ENCODE peak calls at places on chromosome 16, in six cellular contexts. Y is tibial artery, Z is BJ, B is bronchial epithelial cell, G is epithelial cell of esophagus, N is breast epithelium. X is an unnamed sample.

GRCh38 chr16:1613728-1614225 is 1.6 kb downstream of the CRAMP1 start:
- DNase-seq in N (no peak), Y (no peak), Z (no peak), G (peak), B (no peak), X (no peak)

GRCh38 chr16:12646490-12647274 is 157.0 kb downstream of the CPPED1 start:
- DNase-seq in Y (peak), G (no peak), Z (peak), B (no peak), N (no peak), X (no peak)

GRCh38 chr16:26158142-26158759 is 466.5 kb downstream of the HS3ST4 start:
- DNase-seq in G (no peak), N (no peak), Y (no peak), Z (no peak), B (no peak), X (no peak)

GRCh38 chr16:46743232-46743719 is 4.9 kb downstream of the MYLK3 start:
- DNase-seq in N (no peak), Z (no peak), G (peak), B (peak), Y (peak), X (no peak)

GRCh38 chr16:85679870-85680269 is 8.9 kb downstream of the GINS2 start:
- DNase-seq in N (no peak), Y (no peak), B (no peak), Z (no peak), G (no peak), X (no peak)

GRCh38 chr16:12681653-12682052 is 122.0 kb downstream of the CPPED1 start:
- DNase-seq in Z (no peak), B (no peak), G (no peak), Y (no peak), N (no peak), X (no peak)

GRCh38 chr16:23435500-23435899 is 17.5 kb downstream of the COG7 start:
- DNase-seq in Z (no peak), B (peak), Y (peak), G (peak), N (no peak), X (no peak)

GRCh38 chr16:2498531-2499253 is 15.1 kb upstream of the ATP6V0C start:
- DNase-seq in B (peak), Y (no peak), G (peak), Z (no peak), N (peak), X (no peak)

GRCh38 chr16:49717693-49718092 is 138.2 kb downstream of the ZNF423 start:
- DNase-seq in G (no peak), B (no peak), Y (no peak), N (no peak), Z (no peak), X (no peak)

GRCh38 chr16:4347765-4348509 is 3.2 kb downstream of the PAM16 start:
- DNase-seq in Z (no peak), Y (no peak), B (no peak), G (no peak), N (no peak), X (no peak)

GRCh38 chr16:84823484-84823883 is 3.7 kb downstream of the CRISPLD2 start:
- DNase-seq in Y (peak), Z (no peak), N (no peak), B (no peak), G (no peak), X (no peak)

GRCh38 chr16:86432691-86433090 is 77.6 kb upstream of the FOXF1 start:
- DNase-seq in G (no peak), N (no peak), Z (no peak), B (no peak), Y (no peak), X (no peak)

GRCh38 chr16:17747357-17747756 is 276.6 kb upstream of the XYLT1 start:
- DNase-seq in Y (no peak), G (no peak), N (no peak), Z (no peak), B (no peak), X (no peak)

GRCh38 chr16:54931041-54931756 is 534 bp downstream of the IRX5 start:
- DNase-seq in B (no peak), G (peak), N (no peak), Y (no peak), Z (no peak), X (no peak)

GRCh38 chr16:14013571-14014283 is 57.4 kb upstream of the MRTFB start:
- DNase-seq in N (no peak), Z (peak), Y (peak), G (peak), B (peak), X (peak)

GRCh38 chr16:456891-457483 is 31.5 kb downstream of the RAB11FIP3 start:
- DNase-seq in B (peak), Z (no peak), N (no peak), Y (peak), G (peak), X (no peak)

GRCh38 chr16:85069171-85069570 is 41.6 kb downstream of the KIAA0513 start:
- DNase-seq in Y (no peak), N (no peak), Z (no peak), G (no peak), B (no peak), X (no peak)

GRCh38 chr16:88348377-88349152 is 34.2 kb upstream of the ZNF469 start:
- DNase-seq in Z (no peak), G (no peak), B (no peak), N (no peak), Y (no peak), X (no peak)
- TF ChIP-seq CTCF in Z (no peak), G (no peak), B (no peak), N (no peak), Y (no peak), X (no peak)

DNA sequence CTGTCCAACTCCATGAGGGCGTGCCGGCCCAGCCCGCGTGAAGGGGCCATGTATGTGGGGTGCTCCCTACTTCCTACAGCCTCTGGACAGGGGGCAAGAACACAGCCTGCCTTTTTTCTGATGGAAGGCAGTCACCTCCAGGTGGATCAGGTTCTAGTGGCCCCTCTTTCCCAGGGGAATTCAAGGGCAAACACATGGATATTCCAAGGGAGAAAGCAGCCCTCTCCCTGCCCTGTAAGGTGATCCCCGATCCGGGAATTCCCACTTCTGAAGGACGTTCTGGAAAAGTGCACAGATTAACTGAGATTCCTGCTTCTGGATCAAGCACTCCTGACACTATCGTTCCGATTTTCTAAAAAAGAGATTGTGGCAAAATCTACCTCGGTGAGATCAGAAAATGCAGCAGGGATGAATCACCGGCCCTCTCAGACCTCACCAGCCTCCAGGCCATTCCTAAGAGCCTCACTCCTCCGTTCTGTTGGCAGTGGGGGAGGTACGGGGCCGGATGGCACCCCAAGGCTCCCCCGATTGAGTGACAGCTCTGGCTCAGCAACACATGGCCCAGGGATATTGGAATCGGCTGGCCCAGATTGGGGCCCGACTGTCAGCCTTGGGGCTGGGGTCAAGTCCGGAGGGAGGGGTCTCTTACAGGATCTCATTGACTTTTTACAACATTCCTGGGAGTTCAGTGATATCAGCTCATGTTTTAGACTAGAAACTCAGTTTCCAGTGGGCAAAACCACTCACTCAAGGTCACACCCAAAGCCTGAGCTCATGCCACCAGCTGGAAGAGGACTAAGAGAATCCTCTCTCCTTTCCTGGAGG is 12.3 kb downstream of the STX1B start:
- DNase-seq in Z (peak), Y (no peak), N (no peak), G (peak), B (peak), X (peak)
- H3K4me3 ChIP-seq in Z (peak), Y (peak), N (no peak), G (peak), B (peak), X (peak)

GRCh38 chr16:77603656-77604055 is 118.7 kb upstream of the NUDT7 start:
- DNase-seq in Z (no peak), B (no peak), N (no peak), G (no peak), Y (no peak), X (no peak)

GRCh38 chr16:77596243-77596642 is 126.1 kb upstream of the NUDT7 start:
- DNase-seq in N (no peak), Z (no peak), B (peak), Y (no peak), G (peak), X (no peak)

GRCh38 chr16:77594798-77595625 is 127.3 kb upstream of the NUDT7 start:
- DNase-seq in B (no peak), Z (no peak), Y (no peak), N (no peak), G (no peak), X (no peak)

GRCh38 chr16:77600555-77600954 is 121.8 kb upstream of the NUDT7 start:
- DNase-seq in G (no peak), Z (no peak), B (no peak), Y (no peak), N (no peak), X (no peak)

GRCh38 chr16:77599793-77600415 is 122.4 kb upstream of the NUDT7 start:
- DNase-seq in Y (no peak), Z (no peak), G (peak), B (peak), N (no peak), X (no peak)
- TF ChIP-seq CTCF in Y (peak), Z (peak), G (peak), B (peak), N (no peak), X (peak)

DNA sequence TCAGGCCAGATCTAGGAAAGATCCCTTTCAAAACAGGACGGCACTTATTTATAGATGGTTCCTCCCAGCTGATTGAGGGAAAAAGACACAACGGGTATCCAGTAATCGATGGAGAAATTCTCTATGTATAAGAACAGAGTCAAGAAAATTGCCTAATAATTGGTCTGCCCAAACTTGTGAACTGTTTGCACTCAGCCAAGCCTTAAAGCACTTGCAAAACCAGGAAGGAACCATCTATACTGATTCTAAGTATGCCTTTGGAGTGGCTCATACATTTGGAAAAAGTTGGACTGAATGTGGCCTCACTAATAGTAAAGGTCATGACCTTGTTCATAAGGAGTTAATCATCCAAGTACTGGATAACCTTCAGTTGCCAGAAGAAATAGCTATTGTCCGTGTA is 5.9 kb downstream of the HPR start:
- DNase-seq in Z (no peak), Y (no peak), G (peak), B (peak), N (no peak), X (no peak)
- H3K4me3 ChIP-seq in Z (no peak), Y (no peak), G (no peak), B (no peak), N (no peak), X (no peak)

DNA sequence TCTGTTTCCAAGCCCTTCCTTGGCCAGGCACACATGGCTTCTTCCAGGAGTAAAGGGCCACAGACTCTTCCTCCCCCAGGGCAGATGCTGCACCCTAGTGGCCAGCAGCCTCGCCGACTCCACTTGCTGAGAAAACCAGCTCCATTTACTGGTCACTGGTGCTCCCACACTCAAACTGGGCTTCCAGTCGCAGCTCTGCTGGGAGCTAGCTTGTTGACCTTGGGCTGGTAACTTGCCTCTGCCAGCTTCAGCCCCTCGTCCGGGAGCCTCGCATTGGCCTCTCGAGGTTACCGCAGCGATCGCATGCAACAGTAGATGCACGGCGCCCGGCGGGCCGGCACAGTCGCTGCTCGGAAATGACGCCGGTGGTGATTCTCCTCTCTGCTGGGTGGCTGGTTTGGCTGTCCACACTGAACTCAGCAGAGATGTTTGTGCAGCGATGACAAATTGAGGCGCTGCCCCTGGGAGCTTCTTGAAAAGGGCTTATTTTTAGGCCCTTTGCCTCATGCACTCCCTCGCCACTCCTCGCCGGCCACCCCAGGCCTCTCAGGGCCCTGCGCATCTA is 81.7 kb upstream of the PLCG2 start:
- DNase-seq in Z (no peak), Y (no peak), B (peak), N (peak), G (peak), X (no peak)
- TF ChIP-seq CTCF in Z (peak), Y (peak), B (peak), N (no peak), G (peak), X (peak)

GRCh38 chr16:79593754-79594153 is 6.8 kb downstream of the MAF start:
- DNase-seq in Y (no peak), G (no peak), Z (no peak), N (no peak), B (no peak), X (no peak)
- H3K4me3 ChIP-seq in Y (no peak), G (no peak), Z (no peak), N (no peak), B (no peak), X (no peak)

GRCh38 chr16:20803192-20803560 is 3.1 kb downstream of the ERI2 start:
- DNase-seq in Y (no peak), B (peak), G (no peak), N (no peak), Z (no peak), X (no peak)

GRCh38 chr16:20807822-20808207 is 1.5 kb downstream of the REXO5 start:
- DNase-seq in N (no peak), G (no peak), B (no peak), Z (no peak), Y (no peak), X (no peak)

GRCh38 chr16:20803561-20804214 is 2.6 kb downstream of the ERI2 start:
- DNase-seq in G (no peak), Y (no peak), Z (no peak), N (no peak), B (no peak), X (no peak)

GRCh38 chr16:20801278-20801677 is 5.0 kb downstream of the ERI2 start:
- DNase-seq in Z (no peak), Y (no peak), G (no peak), N (no peak), B (no peak), X (no peak)

DNA sequence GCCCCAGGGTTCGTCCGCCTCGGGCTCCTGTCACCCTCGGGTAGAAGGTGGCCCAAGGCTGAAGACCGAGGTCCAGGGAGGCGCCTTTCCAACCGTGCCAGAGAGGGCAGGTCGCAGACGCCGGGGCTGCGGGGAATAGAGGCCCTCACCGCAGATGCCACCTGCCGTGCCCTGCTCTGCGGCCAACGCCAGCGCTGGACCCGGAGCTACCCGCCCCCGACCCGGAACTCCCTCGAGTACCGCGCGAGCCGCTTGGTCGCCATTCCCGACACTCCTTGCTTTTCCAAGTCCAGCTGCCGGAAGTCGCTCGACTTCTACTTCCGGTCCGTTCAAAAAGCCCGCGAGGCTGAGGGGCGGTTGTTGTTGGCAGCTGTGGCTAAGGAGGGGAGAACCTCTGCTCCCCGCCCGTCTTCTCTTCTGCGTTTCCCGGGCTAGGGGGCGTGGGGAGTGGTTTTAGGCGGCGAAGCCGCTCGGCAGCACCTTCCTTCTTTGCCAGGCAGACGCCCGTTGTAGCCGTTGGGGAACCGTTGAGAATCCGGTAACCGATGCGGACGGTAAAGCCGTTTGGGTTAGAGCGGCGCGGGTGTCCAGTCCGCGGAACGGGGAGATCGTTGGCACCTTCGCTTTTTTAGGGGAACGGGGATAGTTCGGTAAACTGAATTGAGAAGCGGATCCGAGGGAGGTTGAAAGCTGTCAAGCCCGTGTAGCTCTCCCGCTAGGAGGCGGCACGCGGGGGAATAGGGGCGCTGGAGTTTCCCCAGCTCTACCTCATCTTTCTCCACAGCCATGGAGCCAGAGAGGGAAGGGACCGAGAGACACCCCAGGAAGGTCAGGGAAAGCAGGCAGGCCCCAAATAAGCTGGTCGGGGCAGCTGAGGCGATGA is at the start of the genes ERI2 and REXO5:
- DNase-seq in N (peak), Y (peak), G (peak), Z (peak), B (peak), X (peak)
- TF ChIP-seq CTCF in N (no peak), Y (peak), G (peak), Z (peak), B (peak), X (peak)